ENCODE peak calls at places on chromosomes 2 and 18, in seven cellular contexts. One of them, this sample, is unnamed.

GRCh38 chr2:170394988-170395387 is 217.0 kb downstream of the MYO3B start:
- ATAC-seq in left ventricle myocardium superior: no peak
- ATAC-seq in stimulated activated memory B cell treated with anti-CD40 and anti-IgM and Interleukin-4, amounts not matched to agents 10 μg/mL and 1 μg/mL and 100 μg/mL, for 72 hours: no peak
- ATAC-seq in effector memory CD8-positive, alpha-beta T cell: no peak
- ATAC-seq in lung: no peak
- ATAC-seq in gastroesophageal sphincter: no peak
- ATAC-seq in activated CD8-positive, alpha-beta memory T cell treated with anti-CD3 and anti-CD28 coated beads, Interleukin-2, amount 10 ng/mL, durations not matched to agents 7 days and 5 days: no peak
- ATAC-seq in this sample: no peak

GRCh38 chr2:121888189-121888557 is 132.7 kb downstream of the TSN start:
- ATAC-seq in left ventricle myocardium superior: no peak
- ATAC-seq in lung: no peak
- ATAC-seq in gastroesophageal sphincter: no peak
- ATAC-seq in stimulated activated memory B cell treated with anti-CD40 and anti-IgM and Interleukin-4, amounts not matched to agents 10 μg/mL and 1 μg/mL and 100 μg/mL, for 72 hours: no peak
- ATAC-seq in effector memory CD8-positive, alpha-beta T cell: no peak
- ATAC-seq in activated CD8-positive, alpha-beta memory T cell treated with anti-CD3 and anti-CD28 coated beads, Interleukin-2, amount 10 ng/mL, durations not matched to agents 7 days and 5 days: peak; percentile 39
- ATAC-seq in this sample: no peak

GRCh38 chr18:58407263-58407648 is 221.6 kb downstream of the ALPK2 start:
- ATAC-seq in left ventricle myocardium superior: peak; percentile 64
- ATAC-seq in lung: no peak
- ATAC-seq in effector memory CD8-positive, alpha-beta T cell: no peak
- ATAC-seq in activated CD8-positive, alpha-beta memory T cell treated with anti-CD3 and anti-CD28 coated beads, Interleukin-2, amount 10 ng/mL, durations not matched to agents 7 days and 5 days: no peak
- ATAC-seq in gastroesophageal sphincter: no peak
- ATAC-seq in stimulated activated memory B cell treated with anti-CD40 and anti-IgM and Interleukin-4, amounts not matched to agents 10 μg/mL and 1 μg/mL and 100 μg/mL, for 72 hours: no peak
- ATAC-seq in this sample: no peak

GRCh38 chr2:136132840-136133570 is 15.1 kb upstream of the CXCR4 start:
- ATAC-seq in lung: no peak
- ATAC-seq in gastroesophageal sphincter: no peak
- ATAC-seq in stimulated activated memory B cell treated with anti-CD40 and anti-IgM and Interleukin-4, amounts not matched to agents 10 μg/mL and 1 μg/mL and 100 μg/mL, for 72 hours: no peak
- ATAC-seq in left ventricle myocardium superior: no peak
- ATAC-seq in activated CD8-positive, alpha-beta memory T cell treated with anti-CD3 and anti-CD28 coated beads, Interleukin-2, amount 10 ng/mL, durations not matched to agents 7 days and 5 days: no peak
- ATAC-seq in effector memory CD8-positive, alpha-beta T cell: no peak
- ATAC-seq in this sample: no peak

GRCh38 chr18:50034029-50034428 is 160.9 kb downstream of the MYO5B start:
- ATAC-seq in lung: no peak
- ATAC-seq in left ventricle myocardium superior: no peak
- ATAC-seq in effector memory CD8-positive, alpha-beta T cell: no peak
- ATAC-seq in gastroesophageal sphincter: no peak
- ATAC-seq in activated CD8-positive, alpha-beta memory T cell treated with anti-CD3 and anti-CD28 coated beads, Interleukin-2, amount 10 ng/mL, durations not matched to agents 7 days and 5 days: no peak
- ATAC-seq in stimulated activated memory B cell treated with anti-CD40 and anti-IgM and Interleukin-4, amounts not matched to agents 10 μg/mL and 1 μg/mL and 100 μg/mL, for 72 hours: no peak
- ATAC-seq in this sample: no peak

GRCh38 chr18:22703883-22704626 is 229.1 kb upstream of the RBBP8 start:
- ATAC-seq in left ventricle myocardium superior: peak; percentile 86
- ATAC-seq in stimulated activated memory B cell treated with anti-CD40 and anti-IgM and Interleukin-4, amounts not matched to agents 10 μg/mL and 1 μg/mL and 100 μg/mL, for 72 hours: no peak
- ATAC-seq in activated CD8-positive, alpha-beta memory T cell treated with anti-CD3 and anti-CD28 coated beads, Interleukin-2, amount 10 ng/mL, durations not matched to agents 7 days and 5 days: no peak
- ATAC-seq in lung: peak; percentile 70
- ATAC-seq in effector memory CD8-positive, alpha-beta T cell: peak; percentile 41
- ATAC-seq in gastroesophageal sphincter: no peak
- ATAC-seq in this sample: no peak

GRCh38 chr2:191682148-191682547 is 4.2 kb downstream of the NABP1 start:
- ATAC-seq in activated CD8-positive, alpha-beta memory T cell treated with anti-CD3 and anti-CD28 coated beads, Interleukin-2, amount 10 ng/mL, durations not matched to agents 7 days and 5 days: no peak
- ATAC-seq in stimulated activated memory B cell treated with anti-CD40 and anti-IgM and Interleukin-4, amounts not matched to agents 10 μg/mL and 1 μg/mL and 100 μg/mL, for 72 hours: no peak
- ATAC-seq in lung: no peak
- ATAC-seq in gastroesophageal sphincter: no peak
- ATAC-seq in effector memory CD8-positive, alpha-beta T cell: no peak
- ATAC-seq in left ventricle myocardium superior: no peak
- ATAC-seq in this sample: peak; percentile 34

GRCh38 chr18:35938158-35938557 is 34.3 kb upstream of the RMP24 start:
- ATAC-seq in stimulated activated memory B cell treated with anti-CD40 and anti-IgM and Interleukin-4, amounts not matched to agents 10 μg/mL and 1 μg/mL and 100 μg/mL, for 72 hours: no peak
- ATAC-seq in effector memory CD8-positive, alpha-beta T cell: no peak
- ATAC-seq in left ventricle myocardium superior: no peak
- ATAC-seq in lung: no peak
- ATAC-seq in gastroesophageal sphincter: no peak
- ATAC-seq in activated CD8-positive, alpha-beta memory T cell treated with anti-CD3 and anti-CD28 coated beads, Interleukin-2, amount 10 ng/mL, durations not matched to agents 7 days and 5 days: no peak
- ATAC-seq in this sample: no peak

GRCh38 chr2:207831569-207832248 is 62.0 kb upstream of the FZD5 start:
- ATAC-seq in left ventricle myocardium superior: no peak
- ATAC-seq in effector memory CD8-positive, alpha-beta T cell: no peak
- ATAC-seq in gastroesophageal sphincter: no peak
- ATAC-seq in stimulated activated memory B cell treated with anti-CD40 and anti-IgM and Interleukin-4, amounts not matched to agents 10 μg/mL and 1 μg/mL and 100 μg/mL, for 72 hours: no peak
- ATAC-seq in lung: no peak
- ATAC-seq in activated CD8-positive, alpha-beta memory T cell treated with anti-CD3 and anti-CD28 coated beads, Interleukin-2, amount 10 ng/mL, durations not matched to agents 7 days and 5 days: no peak
- ATAC-seq in this sample: no peak

GRCh38 chr2:170202437-170202836 is 24.5 kb downstream of the MYO3B start:
- ATAC-seq in lung: no peak
- ATAC-seq in activated CD8-positive, alpha-beta memory T cell treated with anti-CD3 and anti-CD28 coated beads, Interleukin-2, amount 10 ng/mL, durations not matched to agents 7 days and 5 days: no peak
- ATAC-seq in left ventricle myocardium superior: peak; percentile 74
- ATAC-seq in effector memory CD8-positive, alpha-beta T cell: no peak
- ATAC-seq in gastroesophageal sphincter: no peak
- ATAC-seq in stimulated activated memory B cell treated with anti-CD40 and anti-IgM and Interleukin-4, amounts not matched to agents 10 μg/mL and 1 μg/mL and 100 μg/mL, for 72 hours: no peak
- ATAC-seq in this sample: no peak